ENCODE peak calls at places on chromosomes 2 and 18, in eight cellular contexts. D is ACHN, Q is heart left ventricle, Y is GM19239, K is GM03348, S is T-cell, C is activated T-helper 1 cell treated with Interleukin-2 at 50 U/mL for 16 hours, M is NCI-H748 treated with DMSO at 0.1 percent for 48 hours. N is an unnamed sample.

GRCh38 chr18:51236225-51236624 is 38.7 kb upstream of the MEX3C start:
- DNase-seq in Q (no peak), M (no peak), S (no peak), K (peak), Y (no peak), C (no peak), D (peak), N (no peak)

GRCh38 chr18:53268455-53268854 is 928.5 kb downstream of the DCC start:
- DNase-seq in Y (no peak), D (no peak), C (no peak), S (no peak), Q (no peak), M (no peak), K (no peak), N (no peak)

GRCh38 chr18:3015203-3015590 is 2.3 kb upstream of the LPIN2 start:
- DNase-seq in Y (no peak), S (no peak), Q (peak), D (peak), K (peak), M (no peak), C (no peak), N (no peak)

GRCh38 chr2:224182498-224182897 is 143.4 kb upstream of the SERPINE2 start:
- DNase-seq in S (no peak), Y (no peak), C (no peak), K (no peak), Q (no peak), D (no peak), M (peak), N (no peak)

GRCh38 chr2:239561448-239562001 is 160.7 kb upstream of the HDAC4 start:
- DNase-seq in S (no peak), K (peak), Y (no peak), M (no peak), D (no peak), Q (no peak), C (no peak), N (no peak)

GRCh38 chr2:229714080-229714735 is at the start of gene DNER:
- DNase-seq in M (peak), S (peak), Y (peak), C (peak), Q (no peak), D (peak), K (peak), N (no peak)

GRCh38 chr2:72082021-72082739 is 65.5 kb downstream of the CYP26B1 start:
- DNase-seq in D (no peak), K (no peak), Q (no peak), Y (no peak), C (no peak), M (no peak), S (no peak), N (peak)

GRCh38 chr2:147623328-147623727 is 221.5 kb upstream of the ACVR2A start:
- DNase-seq in S (no peak), Y (no peak), Q (no peak), C (no peak), M (no peak), K (no peak), D (no peak), N (no peak)

GRCh38 chr2:17136895-17137294 is 381.3 kb downstream of the RAD51AP2 start:
- DNase-seq in Y (no peak), D (no peak), C (no peak), Q (no peak), M (no peak), S (no peak), K (no peak), N (no peak)

GRCh38 chr18:41949206-41949920 is 5.7 kb upstream of the PIK3C3 start:
- DNase-seq in M (no peak), D (no peak), S (no peak), Q (no peak), K (no peak), C (no peak), Y (no peak), N (no peak)

GRCh38 chr2:233811087-233811486 is 33.0 kb downstream of the MROH2A start:
- DNase-seq in C (no peak), D (no peak), S (no peak), Y (no peak), K (no peak), Q (no peak), M (no peak), N (no peak)

GRCh38 chr18:12307251-12307736 is 747 bp upstream of the TUBB6 start:
- DNase-seq in C (no peak), S (no peak), Q (peak), M (no peak), D (no peak), K (peak), Y (peak), N (peak)

GRCh38 chr18:75213610-75214009 is 3.0 kb downstream of the TSHZ1 start:
- DNase-seq in K (peak), C (no peak), Q (no peak), D (no peak), S (no peak), Y (no peak), M (peak), N (no peak)

GRCh38 chr2:71833855-71834554 is 313.7 kb downstream of the CYP26B1 start:
- DNase-seq in S (no peak), C (no peak), D (no peak), Y (no peak), K (peak), M (no peak), Q (peak), N (peak)

GRCh38 chr2:101446869-101447268 is 28.0 kb downstream of the RFX8 start:
- DNase-seq in K (peak), C (no peak), D (no peak), Q (no peak), Y (no peak), S (no peak), M (no peak), N (no peak)

GRCh38 chr2:5183031-5183430 is 509.2 kb upstream of the SOX11 start:
- DNase-seq in D (no peak), K (no peak), Q (no peak), S (no peak), Y (no peak), M (no peak), C (no peak), N (no peak)

GRCh38 chr2:60706021-60706420 is 50.0 kb upstream of the PAPOLG start:
- DNase-seq in S (no peak), M (no peak), Q (no peak), K (peak), D (no peak), C (no peak), Y (no peak), N (no peak)

GRCh38 chr2:131004446-131005209 is 88.6 kb downstream of the FAM168B start:
- DNase-seq in C (no peak), Q (no peak), K (no peak), Y (no peak), D (no peak), S (no peak), M (no peak), N (no peak)

GRCh38 chr18:3456686-3457069 is 6.7 kb downstream of the TGIF1 start:
- DNase-seq in M (peak), K (no peak), C (no peak), Q (no peak), Y (no peak), D (peak), S (no peak), N (no peak)

GRCh38 chr18:55069497-55069896 is 110.2 kb upstream of the CCDC68 start:
- DNase-seq in S (no peak), D (no peak), K (no peak), C (no peak), Q (no peak), Y (no peak), M (no peak), N (no peak)

GRCh38 chr2:111135910-111136297 is 15.2 kb downstream of the BCL2L11 start:
- DNase-seq in M (no peak), K (peak), C (no peak), D (peak), Q (peak), S (no peak), Y (no peak), N (no peak)

GRCh38 chr2:224757934-224758548 is 41.9 kb upstream of the CCDC195 start:
- DNase-seq in D (no peak), K (no peak), C (no peak), M (no peak), S (no peak), Y (no peak), Q (no peak), N (no peak)

GRCh38 chr18:27298215-27298804 is 113.2 kb upstream of the CHST9 start:
- DNase-seq in K (peak), C (no peak), S (no peak), Y (no peak), D (peak), Q (no peak), M (peak), N (no peak)

GRCh38 chr2:102657770-102658169 is 38.4 kb downstream of the SLC9A2 start:
- DNase-seq in M (no peak), C (no peak), Y (no peak), K (no peak), D (peak), Q (no peak), S (no peak), N (no peak)

GRCh38 chr2:73837847-73838585 is 9.3 kb downstream of the STAMBP start:
- DNase-seq in S (no peak), M (no peak), K (no peak), Y (no peak), Q (no peak), D (no peak), C (no peak), N (no peak)

GRCh38 chr2:126970583-126970982 is 71.9 kb downstream of the TEX51 start:
- DNase-seq in M (no peak), S (no peak), C (no peak), Y (no peak), K (no peak), D (no peak), Q (no peak), N (no peak)

GRCh38 chr2:62884514-62884913 is 166.1 kb upstream of the OTX1 start:
- DNase-seq in C (no peak), M (no peak), Q (no peak), S (no peak), K (peak), Y (no peak), D (no peak), N (no peak)

GRCh38 chr18:58195278-58195721 is 151.3 kb downstream of the NEDD4L start:
- DNase-seq in M (peak), Q (no peak), S (peak), D (peak), C (no peak), Y (no peak), K (no peak), N (no peak)

N was measured in right atrium auricular region.